ENCODE peak calls at places on chromosomes 1 and 21, in four cellular contexts. One of them, this sample, is unnamed. For H4K20me1, the result is how much of the 10 kb centered on the place peaks cover.

GRCh38 chr1:5506634-5507033 is 485.6 kb downstream of the NPHP4 start:
- DNase-seq in GM12878: no peak
- DNase-seq in K562: no peak
- DNase-seq in IMR-90: no peak
- DNase-seq in this sample: no peak

GRCh38 chr1:222043444-222044292 is 301.8 kb upstream of the DUSP10 start:
- DNase-seq in GM12878: no peak
- DNase-seq in K562: no peak
- DNase-seq in IMR-90: peak
- DNase-seq in this sample: peak

GRCh38 chr1:228295201-228295600 is 87.4 kb downstream of the OBSCN start:
- DNase-seq in GM12878: no peak
- DNase-seq in IMR-90: no peak
- DNase-seq in K562: no peak
- DNase-seq in this sample: no peak

GRCh38 chr1:81834268-81834667 is 33.5 kb downstream of the ADGRL2 start:
- DNase-seq in GM12878: no peak
- DNase-seq in K562: no peak
- DNase-seq in IMR-90: peak
- DNase-seq in this sample: no peak

GRCh38 chr1:43042773-43043470 is 84.3 kb upstream of the SLC2A1 start:
- DNase-seq in GM12878: no peak
- DNase-seq in K562: no peak
- DNase-seq in IMR-90: no peak
- DNase-seq in this sample: no peak

GRCh38 chr1:175514309-175515001 is 228.9 kb downstream of the TNR start:
- DNase-seq in GM12878: no peak
- DNase-seq in K562: no peak
- DNase-seq in IMR-90: no peak
- DNase-seq in this sample: peak

GRCh38 chr1:225942574-225942973 is 1.6 kb upstream of the LEFTY2 start:
- DNase-seq in GM12878: peak
- DNase-seq in IMR-90: no peak
- DNase-seq in K562: no peak
- DNase-seq in this sample: no peak

GRCh38 chr21:46084709-46085108 is 13.2 kb upstream of the COL6A2 start:
- DNase-seq in IMR-90: no peak
- DNase-seq in K562: no peak
- DNase-seq in GM12878: no peak
- DNase-seq in this sample: no peak

GRCh38 chr21:33136898-33137502 is 67.1 kb downstream of the OLIG1 start:
- DNase-seq in GM12878: no peak
- DNase-seq in IMR-90: no peak
- DNase-seq in K562: no peak
- DNase-seq in this sample: no peak

GRCh38 chr1:111468717-111469100 is 5.1 kb upstream of the C1orf162 start:
- DNase-seq in K562: no peak
- DNase-seq in IMR-90: no peak
- DNase-seq in GM12878: no peak
- DNase-seq in this sample: no peak

GRCh38 chr1:40317394-40318074 is 448 bp upstream of the COL9A2 start:
- DNase-seq in IMR-90: no peak
- DNase-seq in K562: peak
- DNase-seq in GM12878: no peak
- DNase-seq in this sample: no peak

GRCh38 chr1:187627516-187627915 is 798.8 kb downstream of the PLA2G4A start:
- DNase-seq in GM12878: no peak
- DNase-seq in IMR-90: no peak
- DNase-seq in K562: no peak
- DNase-seq in this sample: no peak

GRCh38 chr1:232682248-232682647 is 52.3 kb upstream of the SIPA1L2 start:
- DNase-seq in K562: no peak
- DNase-seq in IMR-90: no peak
- DNase-seq in GM12878: no peak
- DNase-seq in this sample: no peak

GRCh38 chr1:89739013-89739843 is 81.6 kb upstream of the LRRC8D start:
- DNase-seq in IMR-90: peak
- DNase-seq in GM12878: no peak
- DNase-seq in K562: peak
- DNase-seq in this sample: no peak

GRCh38 chr1:19028110-19028509 is 71.6 kb upstream of the IFFO2 start:
- DNase-seq in K562: no peak
- DNase-seq in IMR-90: no peak
- DNase-seq in GM12878: no peak
- DNase-seq in this sample: no peak

GRCh38 chr1:1200876-1201810 is 5.2 kb downstream of the TNFRSF18 start:
- DNase-seq in K562: peak
- DNase-seq in GM12878: no peak
- DNase-seq in IMR-90: peak
- DNase-seq in this sample: peak

GRCh38 chr1:226061793-226062557 is 541 bp upstream of the H3-3A start:
- DNase-seq in K562: peak
- DNase-seq in GM12878: no peak
- DNase-seq in IMR-90: peak
- DNase-seq in this sample: peak

GRCh38 chr1:35229587-35230360 is 36.8 kb upstream of the SFPQ start:
- DNase-seq in IMR-90: no peak
- DNase-seq in K562: no peak
- DNase-seq in GM12878: no peak
- DNase-seq in this sample: no peak

GRCh38 chr1:8986814-8987190 is 39.4 kb downstream of the SLC2A7 start:
- DNase-seq in GM12878: no peak
- DNase-seq in K562: no peak
- DNase-seq in IMR-90: no peak
- DNase-seq in this sample: no peak

GRCh38 chr1:248361111-248361715 is at the start of gene OR2T4:
- DNase-seq in GM12878: no peak
- DNase-seq in IMR-90: no peak
- DNase-seq in K562: no peak
- DNase-seq in this sample: no peak

GRCh38 chr1:61742620-61743431 is 546 bp downstream of the PATJ start:
- DNase-seq in GM12878: no peak
- DNase-seq in K562: no peak
- DNase-seq in IMR-90: peak
- DNase-seq in this sample: peak

GRCh38 chr1:85109475-85109874 is 61.2 kb upstream of the MCOLN3 start:
- DNase-seq in GM12878: no peak
- DNase-seq in K562: peak
- DNase-seq in IMR-90: peak
- DNase-seq in this sample: peak

GRCh38 chr1:44290250-44291094 is 64.6 kb downstream of the ERI3 start:
- DNase-seq in GM12878: no peak
- DNase-seq in K562: peak
- DNase-seq in IMR-90: no peak
- DNase-seq in this sample: no peak

GRCh38 chr1:241615043-241615974 is 24.9 kb downstream of the CHML start:
- DNase-seq in K562: no peak
- DNase-seq in IMR-90: no peak
- DNase-seq in GM12878: no peak
- DNase-seq in this sample: no peak

GRCh38 chr1:152654110-152654509 is 9.1 kb upstream of the LCE2D start:
- DNase-seq in K562: peak
- DNase-seq in GM12878: no peak
- DNase-seq in IMR-90: peak
- DNase-seq in this sample: peak

GRCh38 chr1:68375919-68376318 is 73.8 kb downstream of the RPE65 start:
- DNase-seq in IMR-90: peak
- DNase-seq in K562: no peak
- DNase-seq in GM12878: no peak
- DNase-seq in this sample: no peak

GRCh38 chr1:206653715-206654459 is 18.6 kb downstream of the DYRK3 start:
- DNase-seq in IMR-90: no peak
- DNase-seq in K562: no peak
- DNase-seq in GM12878: no peak
- DNase-seq in this sample: no peak

GRCh38 chr1:86380257-86380861 is 15.8 kb downstream of the ODF2L start:
- DNase-seq in GM12878: peak
- DNase-seq in K562: peak
- DNase-seq in IMR-90: peak
- DNase-seq in this sample: peak

GRCh38 chr21:45364464-45365185 is 40.3 kb upstream of the COL18A1 start:
- DNase-seq in GM12878: no peak
- DNase-seq in IMR-90: peak
- DNase-seq in K562: no peak
- DNase-seq in this sample: no peak

GRCh38 chr1:28642056-28642846 is 616 bp downstream of the TAF12 start:
- DNase-seq in IMR-90: peak
- DNase-seq in GM12878: no peak
- DNase-seq in K562: peak
- DNase-seq in this sample: no peak

GRCh38 chr21:16074950-16075489 is 345.2 kb downstream of the USP25 start:
- DNase-seq in K562: no peak
- DNase-seq in IMR-90: no peak
- DNase-seq in GM12878: no peak
- DNase-seq in this sample: no peak

GRCh38 chr1:233485809-233486398 is 128.0 kb upstream of the KCNK1 start:
- DNase-seq in IMR-90: no peak
- DNase-seq in GM12878: no peak
- DNase-seq in K562: no peak
- DNase-seq in this sample: no peak

DNA sequence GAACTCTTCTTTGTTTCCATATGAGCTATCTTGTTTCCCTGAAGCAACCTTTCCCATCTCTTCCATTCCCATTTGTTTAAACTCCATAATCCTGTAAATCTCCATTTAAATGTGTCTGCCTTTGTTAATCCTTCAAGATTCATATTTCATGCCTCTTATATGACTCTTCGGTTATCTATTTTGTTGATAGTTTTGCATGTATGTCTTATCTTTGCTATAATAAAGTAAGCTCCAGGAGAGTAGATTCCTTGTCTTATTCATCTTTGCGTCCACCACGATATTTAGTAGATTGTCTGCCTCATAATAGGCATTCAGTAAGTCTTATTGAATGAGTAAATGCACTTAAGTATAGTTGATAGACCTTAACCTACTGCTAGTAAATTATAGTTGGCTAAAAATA is 18.4 kb downstream of the CLIC4 start:
- DNase-seq in GM12878: no peak
- DNase-seq in IMR-90: no peak
- DNase-seq in K562: no peak
- DNase-seq in this sample: no peak
- H4K20me1 ChIP-seq in GM12878: under half
- H4K20me1 ChIP-seq in IMR-90: half or more
- H4K20me1 ChIP-seq in K562: under half
- H4K20me1 ChIP-seq in this sample: half or more

GRCh38 chr1:31655756-31656155 is 11.1 kb upstream of the PEF1 start:
- DNase-seq in GM12878: no peak
- DNase-seq in K562: no peak
- DNase-seq in IMR-90: no peak
- DNase-seq in this sample: no peak
- TF ChIP-seq RCOR1 in GM12878: no peak
- TF ChIP-seq RCOR1 in K562: no peak
- TF ChIP-seq RCOR1 in IMR-90: no peak
- TF ChIP-seq RCOR1 in this sample: no peak

DNA sequence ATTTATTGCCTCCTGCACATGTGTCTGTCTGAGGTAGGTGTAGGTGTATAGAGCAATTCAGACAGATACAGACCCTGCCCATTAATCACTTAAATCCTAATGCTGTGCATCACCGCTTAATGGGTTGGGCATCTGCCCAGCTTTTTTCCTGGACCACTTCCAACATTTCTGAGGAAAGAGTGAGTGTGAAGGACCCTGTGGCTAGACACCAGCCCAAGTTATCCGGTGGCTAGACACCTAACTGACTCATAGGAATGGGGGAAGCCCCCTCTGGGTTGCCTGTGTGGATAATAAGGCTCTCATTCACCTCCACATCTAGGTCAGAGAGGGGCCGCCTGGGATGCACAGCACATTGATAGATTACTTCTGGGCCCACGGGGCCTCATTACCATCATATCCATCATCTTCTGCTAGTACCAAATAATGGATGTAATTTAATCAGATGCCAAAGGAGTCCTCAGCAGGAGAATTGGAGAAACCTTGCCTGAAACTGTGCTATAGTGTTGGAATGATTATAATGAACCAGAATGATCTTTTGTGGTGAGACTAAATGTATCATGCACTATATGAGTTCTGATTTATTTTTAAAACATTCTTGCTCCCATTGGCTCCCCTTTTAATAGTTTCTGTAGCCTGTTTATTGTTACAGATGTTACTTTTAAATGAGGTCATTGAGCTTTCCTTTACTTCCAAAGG is 121.0 kb upstream of the RAVER2 start:
- DNase-seq in IMR-90: peak
- DNase-seq in K562: no peak
- DNase-seq in GM12878: no peak
- DNase-seq in this sample: peak
- H4K20me1 ChIP-seq in IMR-90: under half
- H4K20me1 ChIP-seq in K562: under half
- H4K20me1 ChIP-seq in GM12878: under half
- H4K20me1 ChIP-seq in this sample: under half

GRCh38 chr1:2375246-2375922 is 16.0 kb downstream of the MORN1 start:
- DNase-seq in IMR-90: no peak
- DNase-seq in GM12878: no peak
- DNase-seq in K562: no peak
- DNase-seq in this sample: no peak

GRCh38 chr1:2374260-2375155 is 16.8 kb downstream of the MORN1 start:
- DNase-seq in GM12878: no peak
- DNase-seq in IMR-90: no peak
- DNase-seq in K562: no peak
- DNase-seq in this sample: no peak

GRCh38 chr1:2372551-2373490 is 18.5 kb downstream of the MORN1 start:
- DNase-seq in K562: no peak
- DNase-seq in IMR-90: no peak
- DNase-seq in GM12878: no peak
- DNase-seq in this sample: no peak

GRCh38 chr1:2375923-2376260 is 15.5 kb downstream of the MORN1 start:
- DNase-seq in IMR-90: no peak
- DNase-seq in GM12878: no peak
- DNase-seq in K562: no peak
- DNase-seq in this sample: no peak

GRCh38 chr1:2373551-2374259 is 17.6 kb downstream of the MORN1 start:
- DNase-seq in GM12878: no peak
- DNase-seq in K562: no peak
- DNase-seq in IMR-90: no peak
- DNase-seq in this sample: peak
- TF ChIP-seq RCOR1 in GM12878: no peak
- TF ChIP-seq RCOR1 in K562: no peak
- TF ChIP-seq RCOR1 in IMR-90: no peak
- TF ChIP-seq RCOR1 in this sample: no peak

This sample was measured in SK-N-SH.